ENCODE peak calls at places on chromosome 11, in seven cellular contexts. K is NCI-H2171 treated with DMSO at 0.1 percent for 48 hours; U is GDM1; B is activated T-cell treated with anti-CD3 and anti-CD28 coated beads, Interleukin-2, amount 50 U/mL, for 24 hours; V is Peyer's patch; S is pancreas; Z is cardiac septum. M is an unnamed sample.

GRCh38 chr11:12867531-12867930 is 141.6 kb upstream of the RASSF10 start:
- DNase-seq in K (no peak), U (no peak), B (no peak), V (no peak), S (no peak), Z (no peak), M (no peak)

GRCh38 chr11:16881074-16881709 is 133.0 kb downstream of the PLEKHA7 start:
- DNase-seq in K (peak), U (peak), B (no peak), V (no peak), S (peak), Z (no peak), M (peak)

GRCh38 chr11:14835491-14836105 is 56.4 kb downstream of the CYP2R1 start:
- DNase-seq in K (no peak), U (no peak), B (no peak), V (no peak), S (no peak), Z (no peak), M (no peak)

GRCh38 chr11:68269414-68270081 is 2.2 kb downstream of the C11orf24 start:
- DNase-seq in K (no peak), U (no peak), B (no peak), V (no peak), S (no peak), Z (no peak), M (no peak)

GRCh38 chr11:82776377-82776776 is 42.7 kb upstream of the FAM181B start:
- DNase-seq in K (no peak), U (no peak), B (no peak), V (no peak), S (no peak), Z (no peak), M (peak)

GRCh38 chr11:69638941-69639681 is 1.8 kb upstream of the CCND1 start:
- DNase-seq in K (peak), U (peak), B (peak), V (peak), S (peak), Z (peak), M (peak)

GRCh38 chr11:70032943-70033710 is 45.0 kb upstream of the ANO1 start:
- DNase-seq in K (no peak), U (no peak), B (no peak), V (no peak), S (no peak), Z (peak), M (no peak)

GRCh38 chr11:3380706-3381570 is 2.0 kb upstream of the ZNF195 start:
- DNase-seq in K (no peak), U (no peak), B (no peak), V (no peak), S (no peak), Z (no peak), M (no peak)

GRCh38 chr11:111700186-111700585 is 66.0 kb downstream of the PPP2R1B start:
- DNase-seq in K (no peak), U (no peak), B (no peak), V (no peak), S (no peak), Z (no peak), M (no peak)

GRCh38 chr11:75024764-75025211 is 36.1 kb downstream of the NEU3 start:
- DNase-seq in K (no peak), U (no peak), B (no peak), V (no peak), S (no peak), Z (no peak), M (peak)

GRCh38 chr11:91761406-91762027 is 463.1 kb upstream of the FAT3 start:
- DNase-seq in K (no peak), U (no peak), B (no peak), V (no peak), S (no peak), Z (no peak), M (peak)

M was measured in NCI-H69.